ENCODE peak calls at places on chromosomes 5 and 9, in four cellular contexts. G is ovary, F is ecto neural progenitor cell, V is pons. D is an unnamed sample.

GRCh38 chr5:38782185-38782584 is 63.6 kb upstream of the OSMR start:
- DNase-seq in G (no peak), F (no peak), V (no peak), D (no peak)

GRCh38 chr5:72688926-72689325 is 127.5 kb upstream of the TNPO1 start:
- DNase-seq in G (no peak), F (no peak), V (no peak), D (no peak)

GRCh38 chr5:68533571-68534051 is 318.1 kb downstream of the PIK3R1 start:
- DNase-seq in G (no peak), F (no peak), V (no peak), D (no peak)

GRCh38 chr5:137376127-137376526 is 123.0 kb downstream of the SPOCK1 start:
- DNase-seq in G (no peak), F (no peak), V (no peak), D (no peak)

GRCh38 chr9:104810421-104811339 is 46.8 kb downstream of the NIPSNAP3B start:
- DNase-seq in G (no peak), F (no peak), V (peak), D (no peak)

GRCh38 chr5:174527936-174528557 is 196.3 kb upstream of the MSX2 start:
- DNase-seq in G (no peak), F (no peak), V (no peak), D (no peak)

GRCh38 chr9:107615325-107615724 is 125.8 kb upstream of the KLF4 start:
- DNase-seq in G (no peak), F (no peak), V (no peak), D (no peak)

GRCh38 chr5:112862085-112862484 is 998 bp downstream of the SRP19 start:
- DNase-seq in G (no peak), F (no peak), V (no peak), D (no peak)

GRCh38 chr5:160167623-160168165 is 48.4 kb upstream of the PWWP2A start:
- DNase-seq in G (no peak), F (no peak), V (no peak), D (no peak)

GRCh38 chr5:143083006-143083405 is 312.8 kb downstream of the ARHGAP26 start:
- DNase-seq in G (no peak), F (no peak), V (no peak), D (no peak)

GRCh38 chr9:98101868-98102273 is 17.2 kb downstream of the TRIM14 start:
- DNase-seq in G (no peak), F (no peak), V (no peak), D (peak)

GRCh38 chr9:76191493-76191892 is 202.7 kb downstream of the RFK start:
- DNase-seq in G (no peak), F (no peak), V (no peak), D (no peak)